ENCODE peak calls at places on chromosomes 13 and 19, in seven cellular contexts. U is NCI-H1694 treated with DMSO at 0.1 percent for 48 hours; N is cardiac fibroblast; W is T-helper 2 cell; A is stimulated activated CD8-positive, alpha-beta memory T cell treated with anti-CD3 and anti-CD28 coated beads, Interleukin-7, amount 100 ng/mL, for 48 hours; S is left lung; E is T-helper 17 cell. X is an unnamed sample.

GRCh38 chr13:95181586-95181985 is 119.7 kb downstream of the ABCC4 start:
- DNase-seq in U (no peak), N (no peak), W (no peak), A (no peak), S (no peak), E (no peak), X (no peak)

GRCh38 chr13:44311011-44311481 is 62.6 kb upstream of the SERP2 start:
- DNase-seq in U (no peak), N (peak), W (no peak), A (no peak), S (no peak), E (no peak), X (no peak)

GRCh38 chr13:94157705-94158218 is 321.7 kb downstream of the DCT start:
- DNase-seq in U (no peak), N (peak), W (no peak), A (no peak), S (no peak), E (no peak), X (no peak)

GRCh38 chr13:113166681-113167080 is 8.2 kb downstream of the PROZ start:
- DNase-seq in U (no peak), N (no peak), W (no peak), A (no peak), S (no peak), E (no peak), X (no peak)

GRCh38 chr13:41613984-41614581 is 156.7 kb downstream of the RGCC start:
- DNase-seq in U (no peak), N (peak), W (no peak), A (no peak), S (no peak), E (no peak), X (no peak)

GRCh38 chr13:75788494-75788991 is 152.4 kb downstream of the LMO7 start:
- DNase-seq in U (no peak), N (peak), W (no peak), A (no peak), S (peak), E (no peak), X (no peak)

GRCh38 chr19:50268046-50268445 is 61.1 kb downstream of the KCNC3 start:
- DNase-seq in U (no peak), N (no peak), W (no peak), A (no peak), S (no peak), E (no peak), X (no peak)

GRCh38 chr19:38394488-38394887 is 6.0 kb downstream of the SPRED3 start:
- DNase-seq in U (no peak), N (no peak), W (peak), A (peak), S (no peak), E (peak), X (no peak)

GRCh38 chr19:31071157-31071855 is 277.9 kb downstream of the TSHZ3 start:
- DNase-seq in U (no peak), N (no peak), W (no peak), A (no peak), S (no peak), E (no peak), X (no peak)

GRCh38 chr19:6276447-6276846 is 3.3 kb downstream of the MLLT1 start:
- DNase-seq in U (no peak), N (peak), W (no peak), A (no peak), S (no peak), E (no peak), X (no peak)

GRCh38 chr19:32720216-32720935 is 809 bp downstream of the TDRD12 start:
- DNase-seq in U (no peak), N (no peak), W (no peak), A (no peak), S (no peak), E (no peak), X (no peak)

GRCh38 chr19:1172353-1173159 is 1.5 kb downstream of the SBNO2 start:
- DNase-seq in U (peak), N (peak), W (no peak), A (no peak), S (peak), E (no peak), X (no peak)

GRCh38 chr13:34942732-34943674 is 933 bp downstream of the NBEA start:
- DNase-seq in U (peak), N (no peak), W (no peak), A (no peak), S (peak), E (no peak), X (no peak)

GRCh38 chr19:5253403-5254110 is 87.1 kb downstream of the PTPRS start:
- DNase-seq in U (no peak), N (no peak), W (no peak), A (no peak), S (no peak), E (no peak), X (no peak)

GRCh38 chr19:4362871-4363545 is 19.6 kb downstream of the MPND start:
- DNase-seq in U (no peak), N (no peak), W (no peak), A (no peak), S (no peak), E (no peak), X (no peak)

GRCh38 chr19:54017266-54017665 is 25.8 kb downstream of the CACNG6 start:
- DNase-seq in U (no peak), N (peak), W (no peak), A (no peak), S (no peak), E (no peak), X (no peak)

GRCh38 chr19:8180018-8180417 is 29.2 kb upstream of the CERS4 start:
- DNase-seq in U (no peak), N (no peak), W (no peak), A (no peak), S (no peak), E (no peak), X (no peak)

GRCh38 chr13:43333176-43333575 is 309.8 kb downstream of the DNAJC15 start:
- DNase-seq in U (peak), N (no peak), W (no peak), A (no peak), S (no peak), E (no peak), X (no peak)

GRCh38 chr13:49300716-49301589 is 53.2 kb downstream of the CDADC1 start:
- DNase-seq in U (peak), N (peak), W (peak), A (peak), S (no peak), E (peak), X (peak)